ENCODE peak calls at places on chromosome 19, in six cellular contexts. One of them, this sample, is unnamed.
A peak's percentile ranks its signal among the peaks of the same experiment; 100 is the strongest.

GRCh38 chr19:55096061-55096701 is 20.5 kb downstream of the EPS8L1 start:
- DNase-seq in T follicular helper cell: no peak
- DNase-seq in MCF 10A: no peak
- DNase-seq in activated naive CD4-positive, alpha-beta T cell: no peak
- DNase-seq in HFF-Myc: no peak
- DNase-seq in cardiac fibroblast: no peak
- DNase-seq in this sample: no peak

GRCh38 chr19:11152318-11153062 is 3.1 kb downstream of the SPC24 start:
- DNase-seq in T follicular helper cell: no peak
- DNase-seq in MCF 10A: peak; percentile 93
- DNase-seq in activated naive CD4-positive, alpha-beta T cell: no peak
- DNase-seq in HFF-Myc: no peak
- DNase-seq in cardiac fibroblast: peak; percentile 95
- DNase-seq in this sample: no peak

GRCh38 chr19:44596428-44597130 is 16.8 kb upstream of the IGSF23 start:
- DNase-seq in T follicular helper cell: no peak
- DNase-seq in MCF 10A: no peak
- DNase-seq in activated naive CD4-positive, alpha-beta T cell: no peak
- DNase-seq in HFF-Myc: no peak
- DNase-seq in cardiac fibroblast: no peak
- DNase-seq in this sample: no peak

GRCh38 chr19:36046443-36047050 is 7.5 kb downstream of the THAP8 start:
- DNase-seq in T follicular helper cell: no peak
- DNase-seq in MCF 10A: peak; percentile 82
- DNase-seq in activated naive CD4-positive, alpha-beta T cell: no peak
- DNase-seq in HFF-Myc: no peak
- DNase-seq in cardiac fibroblast: peak; percentile 71
- DNase-seq in this sample: no peak

GRCh38 chr19:7801020-7801570 is 28.9 kb upstream of the EVI5L start:
- DNase-seq in T follicular helper cell: no peak
- DNase-seq in MCF 10A: no peak
- DNase-seq in activated naive CD4-positive, alpha-beta T cell: no peak
- DNase-seq in HFF-Myc: no peak
- DNase-seq in cardiac fibroblast: no peak
- DNase-seq in this sample: no peak

GRCh38 chr19:22918221-22918620 is 84.8 kb downstream of the ZNF728 start:
- DNase-seq in T follicular helper cell: no peak
- DNase-seq in MCF 10A: no peak
- DNase-seq in activated naive CD4-positive, alpha-beta T cell: no peak
- DNase-seq in HFF-Myc: no peak
- DNase-seq in cardiac fibroblast: no peak
- DNase-seq in this sample: no peak

GRCh38 chr19:19146000-19146608 is 7.8 kb upstream of the TMEM161A start:
- DNase-seq in T follicular helper cell: peak; percentile 78
- DNase-seq in MCF 10A: peak; percentile 73
- DNase-seq in activated naive CD4-positive, alpha-beta T cell: peak; percentile 83
- DNase-seq in HFF-Myc: peak; percentile 17
- DNase-seq in cardiac fibroblast: peak; percentile 73
- DNase-seq in this sample: peak; percentile 69

GRCh38 chr19:4379383-4380253 is 20.7 kb downstream of the SH3GL1 start:
- DNase-seq in T follicular helper cell: no peak
- DNase-seq in MCF 10A: peak; percentile 99
- DNase-seq in activated naive CD4-positive, alpha-beta T cell: no peak
- DNase-seq in HFF-Myc: no peak
- DNase-seq in cardiac fibroblast: peak; percentile 70
- DNase-seq in this sample: no peak

GRCh38 chr19:39568604-39569003 is 28.6 kb upstream of the EID2 start:
- DNase-seq in T follicular helper cell: no peak
- DNase-seq in MCF 10A: peak; percentile 25
- DNase-seq in activated naive CD4-positive, alpha-beta T cell: no peak
- DNase-seq in HFF-Myc: no peak
- DNase-seq in cardiac fibroblast: no peak
- DNase-seq in this sample: no peak

GRCh38 chr19:31674503-31675186 is 325.4 kb upstream of the TSHZ3 start:
- DNase-seq in T follicular helper cell: no peak
- DNase-seq in MCF 10A: no peak
- DNase-seq in activated naive CD4-positive, alpha-beta T cell: no peak
- DNase-seq in HFF-Myc: no peak
- DNase-seq in cardiac fibroblast: peak; percentile 43
- DNase-seq in this sample: no peak

GRCh38 chr19:47247308-47247990 is 8.9 kb upstream of the CCDC9 start:
- DNase-seq in T follicular helper cell: peak; percentile 68
- DNase-seq in MCF 10A: peak; percentile 81
- DNase-seq in activated naive CD4-positive, alpha-beta T cell: peak; percentile 76
- DNase-seq in HFF-Myc: no peak
- DNase-seq in cardiac fibroblast: peak; percentile 87
- DNase-seq in this sample: peak; percentile 57

GRCh38 chr19:41541990-41542584 is 33.9 kb upstream of the CEACAM21 start:
- DNase-seq in T follicular helper cell: peak; percentile 65
- DNase-seq in MCF 10A: peak; percentile 71
- DNase-seq in activated naive CD4-positive, alpha-beta T cell: peak; percentile 56
- DNase-seq in HFF-Myc: no peak
- DNase-seq in cardiac fibroblast: peak; percentile 54
- DNase-seq in this sample: peak; percentile 20

GRCh38 chr19:2173841-2174577 is 10.3 kb downstream of the DOT1L start:
- DNase-seq in T follicular helper cell: no peak
- DNase-seq in MCF 10A: no peak
- DNase-seq in activated naive CD4-positive, alpha-beta T cell: no peak
- DNase-seq in HFF-Myc: no peak
- DNase-seq in cardiac fibroblast: no peak
- DNase-seq in this sample: no peak

GRCh38 chr19:9953802-9954542 is 17.7 kb upstream of the OLFM2 start:
- DNase-seq in T follicular helper cell: no peak
- DNase-seq in MCF 10A: no peak
- DNase-seq in activated naive CD4-positive, alpha-beta T cell: no peak
- DNase-seq in HFF-Myc: no peak
- DNase-seq in cardiac fibroblast: no peak
- DNase-seq in this sample: no peak

GRCh38 chr19:55738302-55738701 is at the start of gene NLRP9:
- DNase-seq in T follicular helper cell: no peak
- DNase-seq in MCF 10A: no peak
- DNase-seq in activated naive CD4-positive, alpha-beta T cell: no peak
- DNase-seq in HFF-Myc: no peak
- DNase-seq in cardiac fibroblast: no peak
- DNase-seq in this sample: no peak

GRCh38 chr19:423691-424466 is 14.9 kb upstream of the C2CD4C start:
- DNase-seq in T follicular helper cell: no peak
- DNase-seq in MCF 10A: no peak
- DNase-seq in activated naive CD4-positive, alpha-beta T cell: no peak
- DNase-seq in HFF-Myc: no peak
- DNase-seq in cardiac fibroblast: no peak
- DNase-seq in this sample: no peak

GRCh38 chr19:13137290-13137794 is 12.8 kb downstream of the STX10 start:
- DNase-seq in T follicular helper cell: no peak
- DNase-seq in MCF 10A: no peak
- DNase-seq in activated naive CD4-positive, alpha-beta T cell: no peak
- DNase-seq in HFF-Myc: no peak
- DNase-seq in cardiac fibroblast: no peak
- DNase-seq in this sample: no peak

GRCh38 chr19:30082168-30082567 is 140.1 kb downstream of the URI1 start:
- DNase-seq in T follicular helper cell: no peak
- DNase-seq in MCF 10A: no peak
- DNase-seq in activated naive CD4-positive, alpha-beta T cell: no peak
- DNase-seq in HFF-Myc: no peak
- DNase-seq in cardiac fibroblast: no peak
- DNase-seq in this sample: no peak

GRCh38 chr19:48511800-48512503 is at the start of gene LMTK3:
- DNase-seq in T follicular helper cell: peak; percentile 85
- DNase-seq in MCF 10A: no peak
- DNase-seq in activated naive CD4-positive, alpha-beta T cell: peak; percentile 78
- DNase-seq in HFF-Myc: no peak
- DNase-seq in cardiac fibroblast: peak; percentile 38
- DNase-seq in this sample: peak; percentile 73

GRCh38 chr19:590750-591098 is 1.0 kb downstream of the HCN2 start:
- DNase-seq in T follicular helper cell: no peak
- DNase-seq in MCF 10A: no peak
- DNase-seq in activated naive CD4-positive, alpha-beta T cell: no peak
- DNase-seq in HFF-Myc: no peak
- DNase-seq in cardiac fibroblast: no peak
- DNase-seq in this sample: no peak

GRCh38 chr19:49387936-49388372 is at the start of gene KASH5:
- DNase-seq in T follicular helper cell: peak; percentile 69
- DNase-seq in MCF 10A: no peak
- DNase-seq in activated naive CD4-positive, alpha-beta T cell: peak; percentile 78
- DNase-seq in HFF-Myc: no peak
- DNase-seq in cardiac fibroblast: peak; percentile 15
- DNase-seq in this sample: peak; percentile 56

GRCh38 chr19:1943661-1944087 is 2.7 kb downstream of the CSNK1G2 start:
- DNase-seq in T follicular helper cell: no peak
- DNase-seq in MCF 10A: no peak
- DNase-seq in activated naive CD4-positive, alpha-beta T cell: no peak
- DNase-seq in HFF-Myc: no peak
- DNase-seq in cardiac fibroblast: no peak
- DNase-seq in this sample: no peak

GRCh38 chr19:6039541-6040225 is 61.7 kb upstream of the RANBP3 start:
- DNase-seq in T follicular helper cell: no peak
- DNase-seq in MCF 10A: no peak
- DNase-seq in activated naive CD4-positive, alpha-beta T cell: no peak
- DNase-seq in HFF-Myc: no peak
- DNase-seq in cardiac fibroblast: no peak
- DNase-seq in this sample: no peak

GRCh38 chr19:45515081-45515624 is 7.9 kb downstream of the VASP start:
- DNase-seq in T follicular helper cell: no peak
- DNase-seq in MCF 10A: no peak
- DNase-seq in activated naive CD4-positive, alpha-beta T cell: no peak
- DNase-seq in HFF-Myc: no peak
- DNase-seq in cardiac fibroblast: no peak
- DNase-seq in this sample: no peak

GRCh38 chr19:35756373-35757230 is at the start of gene HSPB6:
- DNase-seq in T follicular helper cell: no peak
- DNase-seq in MCF 10A: no peak
- DNase-seq in activated naive CD4-positive, alpha-beta T cell: no peak
- DNase-seq in HFF-Myc: no peak
- DNase-seq in cardiac fibroblast: peak; percentile 88
- DNase-seq in this sample: no peak

GRCh38 chr19:16383584-16384161 is 59.0 kb downstream of the KLF2 start:
- DNase-seq in T follicular helper cell: no peak
- DNase-seq in MCF 10A: peak; percentile 3
- DNase-seq in activated naive CD4-positive, alpha-beta T cell: peak; percentile 42
- DNase-seq in HFF-Myc: no peak
- DNase-seq in cardiac fibroblast: no peak
- DNase-seq in this sample: no peak

GRCh38 chr19:10898633-10899032 is 27.3 kb downstream of the CARM1 start:
- DNase-seq in T follicular helper cell: no peak
- DNase-seq in MCF 10A: no peak
- DNase-seq in activated naive CD4-positive, alpha-beta T cell: no peak
- DNase-seq in HFF-Myc: no peak
- DNase-seq in cardiac fibroblast: no peak
- DNase-seq in this sample: no peak